ENCODE peak calls at places on chromosomes 5 and 9, in five cellular contexts. H is brain microvascular endothelial cell, J is ascending aorta, X is IMR-90, I is OCI-LY7. S is an unnamed sample.

GRCh38 chr9:116124472-116125040 is 29.0 kb upstream of the PAPPA start:
- DNase-seq in H (peak; percentile 14), J (no peak), X (peak; percentile 62), I (no peak), S (no peak)

GRCh38 chr5:67246546-67246945 is 49.9 kb upstream of the CD180 start:
- DNase-seq in H (no peak), J (no peak), X (no peak), I (no peak), S (no peak)

GRCh38 chr9:126763130-126763764 is 41.6 kb upstream of the ZBTB43 start:
- DNase-seq in H (no peak), J (no peak), X (no peak), I (peak; percentile 35), S (no peak)

GRCh38 chr5:144369001-144369400 is 198.3 kb downstream of the KCTD16 start:
- DNase-seq in H (no peak), J (no peak), X (no peak), I (no peak), S (no peak)

GRCh38 chr5:132528866-132529634 is 14.3 kb downstream of the IL5 start:
- DNase-seq in H (no peak), J (no peak), X (no peak), I (no peak), S (no peak)

GRCh38 chr5:61599370-61600140 is 267.5 kb downstream of the ZSWIM6 start:
- DNase-seq in H (peak; percentile 15), J (no peak), X (peak; percentile 20), I (no peak), S (peak; percentile 14)

GRCh38 chr9:13726746-13727145 is 447.3 kb upstream of the MPDZ start:
- DNase-seq in H (no peak), J (no peak), X (no peak), I (no peak), S (no peak)

GRCh38 chr5:38790891-38791290 is 54.9 kb upstream of the OSMR start:
- DNase-seq in H (no peak), J (no peak), X (no peak), I (no peak), S (no peak)

GRCh38 chr9:131160416-131161112 is 35.2 kb downstream of the NUP214 start:
- DNase-seq in H (no peak), J (no peak), X (no peak), I (no peak), S (no peak)

GRCh38 chr9:89661391-89661949 is 56.7 kb downstream of the GADD45G start:
- DNase-seq in H (no peak), J (no peak), X (no peak), I (no peak), S (no peak)

GRCh38 chr9:91071185-91071990 is 269.8 kb downstream of the SYK start:
- DNase-seq in H (peak; percentile 96), J (no peak), X (peak; percentile 99), I (no peak), S (peak; percentile 54)

GRCh38 chr5:83467315-83468044 is 4.1 kb upstream of the VCAN start:
- DNase-seq in H (peak; percentile 18), J (no peak), X (peak; percentile 65), I (no peak), S (peak; percentile 54)

GRCh38 chr5:109857405-109858031 is 167.8 kb downstream of the MAN2A1 start:
- DNase-seq in H (no peak), J (no peak), X (no peak), I (no peak), S (no peak)

GRCh38 chr5:68562308-68562707 is 346.8 kb downstream of the PIK3R1 start:
- DNase-seq in H (peak; percentile 57), J (no peak), X (peak; percentile 44), I (no peak), S (no peak)

GRCh38 chr9:79222483-79222882 is 349.3 kb upstream of the TLE4 start:
- DNase-seq in H (no peak), J (no peak), X (no peak), I (no peak), S (no peak)

GRCh38 chr9:127450170-127450830 is 906 bp downstream of the RPL12 start:
- DNase-seq in H (no peak), J (no peak), X (peak; percentile 53), I (peak; percentile 39), S (no peak)

GRCh38 chr9:12785941-12786340 is 11.1 kb downstream of the LURAP1L start:
- DNase-seq in H (no peak), J (no peak), X (no peak), I (no peak), S (no peak)

DNA sequence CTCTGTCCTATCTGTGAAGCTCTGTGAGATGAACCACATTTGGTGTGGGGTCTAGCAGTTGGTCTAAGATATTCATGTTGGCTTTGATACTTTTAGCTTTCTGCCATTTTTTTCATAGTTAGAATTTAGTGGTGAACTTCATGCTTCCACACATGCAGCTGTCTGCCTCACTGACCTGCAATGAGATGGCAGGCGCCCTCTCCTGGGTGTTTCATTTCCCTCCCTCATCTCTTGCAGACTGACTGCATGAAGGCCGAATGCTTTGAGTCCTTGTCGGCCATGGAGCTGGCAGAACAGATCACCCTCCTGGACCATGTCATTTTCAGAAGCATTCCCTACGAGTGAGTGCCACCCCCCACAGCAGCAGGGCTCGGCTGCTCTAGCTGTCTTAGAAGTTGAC is 26.1 kb upstream of the CKMT2 start:
- DNase-seq in H (peak; percentile 18), J (no peak), X (peak; percentile 22), I (peak; percentile 13), S (no peak)
- TF ChIP-seq CTCF in H (peak; percentile 61), J (no peak), X (peak; percentile 20), I (peak; percentile 55), S (peak; percentile 14)

GRCh38 chr5:122295138-122295537 is 16.9 kb upstream of the SNCAIP start:
- DNase-seq in H (no peak), J (no peak), X (no peak), I (peak; percentile 20), S (no peak)
- TF ChIP-seq CTCF in H (peak; percentile 45), J (no peak), X (peak; percentile 22), I (peak; percentile 62), S (peak; percentile 13)

DNA sequence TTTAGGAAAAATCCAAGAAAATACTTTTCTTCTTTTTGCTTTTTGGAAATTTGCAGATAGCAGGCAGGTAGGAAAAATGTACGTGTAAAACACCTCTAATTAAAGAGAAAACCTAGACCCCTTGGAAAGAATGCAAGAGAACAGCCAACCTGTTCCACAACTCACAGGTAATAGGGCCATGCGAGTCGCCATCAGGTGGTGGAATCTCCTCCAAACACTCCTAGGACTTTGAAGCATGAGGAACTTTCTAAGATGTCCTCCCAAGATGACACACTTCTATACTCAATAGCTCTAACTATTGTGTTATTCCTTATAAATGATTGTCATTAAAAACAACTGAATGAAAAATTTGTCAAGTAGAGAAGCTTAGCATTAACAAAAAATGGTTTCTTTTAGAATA is 174.0 kb downstream of the TMC1 start:
- DNase-seq in H (no peak), J (no peak), X (no peak), I (no peak), S (no peak)
- TF ChIP-seq CTCF in H (no peak), J (no peak), X (no peak), I (no peak), S (no peak)

DNA sequence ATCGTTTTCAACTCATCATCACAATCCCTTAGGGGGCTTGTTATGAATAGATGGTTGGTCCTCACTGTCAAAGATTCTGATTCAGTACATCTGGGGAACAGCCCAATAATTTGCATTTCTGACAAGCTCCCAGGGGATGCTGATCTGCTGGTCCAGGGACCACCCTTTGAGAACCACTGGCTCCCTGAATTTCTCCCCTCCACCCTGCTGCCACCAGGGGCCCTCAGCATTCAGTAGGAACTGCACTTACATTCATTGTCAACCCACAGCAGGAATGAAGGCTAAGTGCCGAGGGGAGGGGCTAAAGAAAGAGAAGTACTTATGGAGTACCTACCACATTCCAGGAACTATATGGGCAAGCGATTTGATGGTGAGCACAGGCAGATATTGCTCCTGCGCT is 85.9 kb downstream of the BOD1 start:
- DNase-seq in H (no peak), J (no peak), X (no peak), I (no peak), S (no peak)
- TF ChIP-seq CTCF in H (peak; percentile 59), J (no peak), X (no peak), I (peak; percentile 42), S (no peak)

GRCh38 chr5:55231476-55232193 is 1.8 kb downstream of the CCNO start:
- DNase-seq in H (no peak), J (no peak), X (no peak), I (no peak), S (no peak)
- TF ChIP-seq CTCF in H (peak; percentile 34), J (no peak), X (no peak), I (no peak), S (no peak)

DNA sequence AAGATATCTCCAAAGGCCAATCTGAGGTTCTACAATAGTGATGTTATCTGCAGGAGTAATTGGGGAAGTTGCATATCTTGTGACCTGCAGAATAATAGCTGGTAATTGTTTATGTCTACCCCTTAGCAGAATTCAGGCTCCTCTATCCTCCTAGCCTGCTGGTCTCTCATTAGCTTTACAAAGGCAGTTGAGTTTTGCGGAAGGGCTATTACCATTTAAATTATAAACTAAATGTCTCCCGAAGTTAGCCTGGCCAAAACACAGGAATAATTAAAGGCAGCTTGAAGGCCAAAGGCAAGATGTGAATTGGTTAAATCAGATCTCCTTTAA is 168.7 kb downstream of the TTC39B start:
- DNase-seq in H (no peak), J (no peak), X (no peak), I (no peak), S (no peak)
- TF ChIP-seq CTCF in H (no peak), J (no peak), X (no peak), I (no peak), S (no peak)

DNA sequence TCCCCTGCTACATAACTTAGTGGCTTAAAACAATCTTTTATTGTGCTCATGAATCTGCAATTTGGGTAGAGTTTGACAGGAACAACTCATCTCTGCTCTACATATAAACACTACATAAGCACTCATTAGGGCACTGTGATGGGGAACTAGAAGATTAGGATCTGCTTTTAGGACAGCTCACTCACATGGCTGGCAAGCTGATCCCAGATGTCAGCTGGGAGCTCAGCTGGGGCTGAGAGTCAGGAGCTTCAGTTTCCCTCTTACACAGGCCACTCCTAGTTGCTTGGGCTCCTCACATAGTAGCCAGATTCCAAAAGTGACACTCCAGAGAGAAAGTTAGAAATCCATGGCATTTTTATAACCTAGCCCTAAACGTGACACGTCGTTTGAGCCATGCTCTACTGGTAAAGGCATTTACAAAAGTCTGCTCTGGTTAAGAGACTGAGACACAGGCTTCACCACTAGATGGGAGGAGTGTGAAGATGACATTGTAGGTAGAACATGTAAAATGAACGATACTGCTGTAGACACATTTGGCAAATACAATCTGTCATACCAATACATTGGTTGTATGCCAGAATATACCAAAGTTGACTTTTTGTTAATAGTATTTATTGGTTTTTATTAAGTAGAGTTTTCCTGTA is 23.6 kb downstream of the SCAI start:
- DNase-seq in H (no peak), J (no peak), X (peak; percentile 55), I (peak; percentile 47), S (no peak)
- TF ChIP-seq CTCF in H (peak; percentile 4), J (no peak), X (no peak), I (peak; percentile 61), S (peak; percentile 24)

S was measured in AG09319.